ENCODE peak calls at places on chromosomes 13 and 19, in ten cellular contexts. O is dorsolateral prefrontal cortex, A is tibial nerve, N is thyroid gland, I is psoas muscle, J is transverse colon, M is left ventricle myocardium inferior, T is gastrocnemius medialis, F is GM06990, R is BE2C. V is an unnamed sample.

GRCh38 chr19:49560358-49560900 is 19.9 kb downstream of the NOSIP start:
- DNase-seq in O (no peak), A (no peak), N (no peak), I (peak; percentile 42), J (peak; percentile 49), M (peak; percentile 35), T (peak; percentile 83), F (no peak), R (no peak), V (no peak)

GRCh38 chr19:35734273-35734672 is 8.0 kb downstream of the IGFLR1 start:
- DNase-seq in O (no peak), A (no peak), N (no peak), I (no peak), J (no peak), M (no peak), T (no peak), F (no peak), R (no peak), V (no peak)

GRCh38 chr19:17075860-17076538 is 422 bp downstream of the MYO9B start:
- DNase-seq in O (peak; percentile 23), A (no peak), N (peak; percentile 36), I (peak; percentile 36), J (peak; percentile 51), M (peak; percentile 36), T (peak; percentile 32), F (peak; percentile 71), R (peak; percentile 29), V (peak; percentile 56)

GRCh38 chr13:35512271-35512920 is 35.9 kb upstream of the MAB21L1 start:
- DNase-seq in O (no peak), A (no peak), N (no peak), I (no peak), J (no peak), M (no peak), T (peak; percentile 45), F (no peak), R (no peak), V (no peak)

GRCh38 chr19:1082165-1082927 is 12.8 kb downstream of the POLR2E start:
- DNase-seq in O (no peak), A (no peak), N (peak; percentile 64), I (no peak), J (peak; percentile 96), M (no peak), T (no peak), F (peak; percentile 85), R (peak; percentile 88), V (peak; percentile 98)

GRCh38 chr13:94710881-94711560 is 1.3 kb downstream of the SOX21 start:
- DNase-seq in O (no peak), A (no peak), N (no peak), I (no peak), J (no peak), M (no peak), T (no peak), F (no peak), R (peak; percentile 56), V (peak; percentile 77)

GRCh38 chr13:110564472-110564985 is 3.0 kb upstream of the RAB20 start:
- DNase-seq in O (no peak), A (no peak), N (peak; percentile 66), I (no peak), J (no peak), M (no peak), T (no peak), F (no peak), R (no peak), V (no peak)

GRCh38 chr19:3803986-3804385 is 17.8 kb upstream of the MATK start:
- DNase-seq in O (no peak), A (no peak), N (no peak), I (no peak), J (no peak), M (no peak), T (no peak), F (no peak), R (no peak), V (no peak)

GRCh38 chr19:53432088-53432661 is 391 bp downstream of the ZNF761 start:
- DNase-seq in O (peak; percentile 10), A (no peak), N (peak; percentile 21), I (peak; percentile 48), J (peak; percentile 34), M (peak; percentile 16), T (peak; percentile 10), F (no peak), R (peak; percentile 21), V (peak; percentile 54)

GRCh38 chr19:46828484-46828883 is 22.2 kb downstream of the AP2S1 start:
- DNase-seq in O (no peak), A (no peak), N (no peak), I (no peak), J (no peak), M (no peak), T (no peak), F (no peak), R (no peak), V (no peak)

GRCh38 chr13:36275190-36276002 is 22.2 kb downstream of the CCDC169 start:
- DNase-seq in O (no peak), A (no peak), N (peak; percentile 30), I (no peak), J (no peak), M (no peak), T (no peak), F (no peak), R (peak; percentile 61), V (peak; percentile 80)

GRCh38 chr13:67133476-67133875 is 96.7 kb downstream of the PCDH9 start:
- DNase-seq in O (no peak), A (no peak), N (no peak), I (no peak), J (no peak), M (no peak), T (no peak), F (no peak), R (peak; percentile 54), V (no peak)

GRCh38 chr19:57056972-57057371 is 62.8 kb upstream of the USP29 start:
- DNase-seq in O (no peak), A (no peak), N (no peak), I (peak; percentile 29), J (peak; percentile 50), M (peak; percentile 77), T (no peak), F (no peak), R (no peak), V (no peak)

GRCh38 chr13:48074006-48074405 is 20.9 kb downstream of the MED4 start:
- DNase-seq in O (no peak), A (no peak), N (no peak), I (no peak), J (no peak), M (no peak), T (no peak), F (no peak), R (no peak), V (no peak)

GRCh38 chr19:35294859-35295258 is 2.9 kb downstream of the MAG start:
- DNase-seq in O (no peak), A (no peak), N (no peak), I (no peak), J (no peak), M (no peak), T (no peak), F (no peak), R (no peak), V (no peak)

DNA sequence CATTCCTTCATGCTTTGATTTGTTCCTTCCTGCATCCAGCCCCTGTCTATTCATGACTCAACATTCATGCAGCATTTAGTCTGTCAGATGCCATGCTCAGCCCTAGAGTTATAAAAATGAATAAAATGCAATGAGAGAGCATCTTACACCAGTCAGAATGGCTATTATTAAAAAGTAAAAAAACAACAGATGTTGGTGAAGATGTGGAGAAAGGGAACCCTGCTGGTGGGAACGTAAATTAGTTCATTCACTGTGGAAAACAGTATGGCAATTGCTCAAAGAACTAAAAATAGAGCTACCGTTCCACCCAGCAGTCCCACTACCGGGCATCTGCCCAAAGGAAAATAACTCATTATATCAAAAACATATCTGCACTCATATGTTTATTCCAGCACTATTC is 70.0 kb upstream of the GTF3A start:
- DNase-seq in O (no peak), A (no peak), N (no peak), I (no peak), J (no peak), M (no peak), T (no peak), F (no peak), R (no peak), V (no peak)
- TF ChIP-seq CTCF in O (no peak), A (no peak), N (no peak), I (no peak), J (peak; percentile 19), M (peak; percentile 34), T (no peak), F (no peak), R (no peak), V (no peak)

GRCh38 chr19:18613589-18614234 is 1.0 kb downstream of the TMEM59L start:
- DNase-seq in O (peak; percentile 44), A (no peak), N (no peak), I (no peak), J (no peak), M (no peak), T (no peak), F (no peak), R (no peak), V (peak; percentile 52)
- H3K27me3 ChIP-seq in O (peaks cover 10% of the 10 kb centered on the region), A (peaks cover 90% of the 10 kb centered on the region), N (peaks cover 35% of the 10 kb centered on the region), I (no peaks in the 10 kb centered on the region), J (peaks cover 95% of the 10 kb centered on the region), M (peaks cover 97% of the 10 kb centered on the region), T (peaks cover 60% of the 10 kb centered on the region), F (peaks cover 8% of the 10 kb centered on the region), R (peaks cover 66% of the 10 kb centered on the region), V (peaks cover 84% of the 10 kb centered on the region)

GRCh38 chr19:12055784-12056183 is 3.0 kb upstream of the ZNF878 start:
- DNase-seq in O (no peak), A (no peak), N (no peak), I (no peak), J (no peak), M (no peak), T (no peak), F (no peak), R (no peak), V (no peak)

GRCh38 chr19:12047868-12048267 is 4.9 kb downstream of the ZNF878 start:
- DNase-seq in O (no peak), A (no peak), N (no peak), I (no peak), J (no peak), M (no peak), T (no peak), F (no peak), R (no peak), V (no peak)

GRCh38 chr19:12052057-12052570 is 647 bp downstream of the ZNF878 start:
- DNase-seq in O (no peak), A (no peak), N (no peak), I (no peak), J (no peak), M (no peak), T (no peak), F (no peak), R (no peak), V (no peak)

GRCh38 chr19:12052571-12053169 is at the start of gene ZNF878:
- DNase-seq in O (peak; percentile 93), A (peak; percentile 73), N (peak; percentile 99), I (peak; percentile 85), J (peak; percentile 93), M (peak; percentile 91), T (peak; percentile 72), F (peak; percentile 83), R (peak; percentile 97), V (peak; percentile 99)
- TF ChIP-seq CTCF in O (no peak), A (no peak), N (peak; percentile 33), I (no peak), J (no peak), M (peak; percentile 32), T (no peak), F (peak; percentile 34), R (peak; percentile 23), V (peak; percentile 40)

DNA sequence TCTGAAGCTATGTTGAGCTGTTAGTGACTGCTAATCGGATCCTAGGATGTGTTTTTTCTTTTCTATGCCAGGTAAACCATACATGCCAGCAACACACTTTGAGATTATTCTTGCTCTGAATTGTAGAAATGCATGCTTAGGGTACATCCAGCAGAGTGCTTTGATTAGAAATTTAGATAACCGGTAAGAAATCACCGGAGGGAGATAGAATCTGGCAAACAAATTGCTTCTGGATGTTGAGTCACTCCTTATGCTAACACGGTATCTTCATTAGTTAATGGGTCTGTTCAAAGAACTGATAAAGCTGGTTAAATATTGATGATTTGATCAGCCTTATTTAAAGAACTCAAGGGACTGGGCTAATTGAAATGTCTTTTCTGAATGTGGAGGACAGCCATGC is 85.1 kb upstream of the SIAH3 start:
- DNase-seq in O (no peak), A (no peak), N (no peak), I (no peak), J (no peak), M (no peak), T (no peak), F (no peak), R (no peak), V (no peak)
- H3K27me3 ChIP-seq in O (no peaks in the 10 kb centered on the region), A (no peaks in the 10 kb centered on the region), N (no peaks in the 10 kb centered on the region), I (no peaks in the 10 kb centered on the region), J (no peaks in the 10 kb centered on the region), M (peaks cover 48% of the 10 kb centered on the region), T (no peaks in the 10 kb centered on the region), F (no peaks in the 10 kb centered on the region), R (no peaks in the 10 kb centered on the region), V (no peaks in the 10 kb centered on the region)

V was measured in neural progenitor cell.